ENCODE peak calls at places on chromosomes 12 and 14, in nine cellular contexts. One of them, this sample, is unnamed.
A peak's percentile ranks its signal among the peaks of the same experiment; 100 is the strongest.

GRCh38 chr12:91896725-91897515 is 248.7 kb downstream of the BTG1 start:
- DNase-seq in NCI-H510A treated with DMSO at 0.1 percent for 48 hours: no peak
- DNase-seq in activated CD4-positive, alpha-beta T cell treated with anti-CD3 and anti-CD28 coated beads, Interleukin-2, amount 50 U/mL, for 4 hours: no peak
- DNase-seq in glutamatergic neuron: no peak
- DNase-seq in left colon: no peak
- DNase-seq in K562: no peak
- DNase-seq in NCI-H1105 treated with DMSO at 0.1 percent for 48 hours: no peak
- DNase-seq in NCI-H1417: no peak
- DNase-seq in B cell: no peak
- DNase-seq in this sample: no peak

GRCh38 chr14:93379841-93380240 is 32.9 kb downstream of the COX8C start:
- DNase-seq in NCI-H510A treated with DMSO at 0.1 percent for 48 hours: no peak
- DNase-seq in activated CD4-positive, alpha-beta T cell treated with anti-CD3 and anti-CD28 coated beads, Interleukin-2, amount 50 U/mL, for 4 hours: no peak
- DNase-seq in glutamatergic neuron: no peak
- DNase-seq in left colon: no peak
- DNase-seq in K562: no peak
- DNase-seq in NCI-H1105 treated with DMSO at 0.1 percent for 48 hours: no peak
- DNase-seq in NCI-H1417: no peak
- DNase-seq in B cell: no peak
- DNase-seq in this sample: no peak

GRCh38 chr14:74333909-74334308 is 14.4 kb upstream of the VRTN start:
- DNase-seq in NCI-H510A treated with DMSO at 0.1 percent for 48 hours: no peak
- DNase-seq in activated CD4-positive, alpha-beta T cell treated with anti-CD3 and anti-CD28 coated beads, Interleukin-2, amount 50 U/mL, for 4 hours: no peak
- DNase-seq in glutamatergic neuron: no peak
- DNase-seq in left colon: no peak
- DNase-seq in K562: no peak
- DNase-seq in NCI-H1105 treated with DMSO at 0.1 percent for 48 hours: no peak
- DNase-seq in NCI-H1417: no peak
- DNase-seq in B cell: no peak
- DNase-seq in this sample: no peak

GRCh38 chr12:99767809-99768208 is 120.3 kb downstream of the GARIN6 start:
- DNase-seq in NCI-H510A treated with DMSO at 0.1 percent for 48 hours: peak; percentile 50
- DNase-seq in activated CD4-positive, alpha-beta T cell treated with anti-CD3 and anti-CD28 coated beads, Interleukin-2, amount 50 U/mL, for 4 hours: no peak
- DNase-seq in glutamatergic neuron: no peak
- DNase-seq in left colon: no peak
- DNase-seq in K562: no peak
- DNase-seq in NCI-H1105 treated with DMSO at 0.1 percent for 48 hours: peak; percentile 56
- DNase-seq in NCI-H1417: peak; percentile 41
- DNase-seq in B cell: no peak
- DNase-seq in this sample: no peak

GRCh38 chr12:67720383-67720856 is 71.9 kb downstream of the DYRK2 start:
- DNase-seq in NCI-H510A treated with DMSO at 0.1 percent for 48 hours: peak; percentile 67
- DNase-seq in activated CD4-positive, alpha-beta T cell treated with anti-CD3 and anti-CD28 coated beads, Interleukin-2, amount 50 U/mL, for 4 hours: no peak
- DNase-seq in glutamatergic neuron: no peak
- DNase-seq in left colon: no peak
- DNase-seq in K562: no peak
- DNase-seq in NCI-H1105 treated with DMSO at 0.1 percent for 48 hours: peak; percentile 3
- DNase-seq in NCI-H1417: peak; percentile 66
- DNase-seq in B cell: no peak
- DNase-seq in this sample: no peak

GRCh38 chr14:56534656-56535055 is 44.9 kb upstream of the TMEM260 start:
- DNase-seq in NCI-H510A treated with DMSO at 0.1 percent for 48 hours: no peak
- DNase-seq in activated CD4-positive, alpha-beta T cell treated with anti-CD3 and anti-CD28 coated beads, Interleukin-2, amount 50 U/mL, for 4 hours: no peak
- DNase-seq in glutamatergic neuron: no peak
- DNase-seq in left colon: no peak
- DNase-seq in K562: no peak
- DNase-seq in NCI-H1105 treated with DMSO at 0.1 percent for 48 hours: no peak
- DNase-seq in NCI-H1417: no peak
- DNase-seq in B cell: no peak
- DNase-seq in this sample: no peak

GRCh38 chr12:93990832-93991748 is 157.3 kb upstream of the PLXNC1 start:
- DNase-seq in NCI-H510A treated with DMSO at 0.1 percent for 48 hours: peak; percentile 29
- DNase-seq in activated CD4-positive, alpha-beta T cell treated with anti-CD3 and anti-CD28 coated beads, Interleukin-2, amount 50 U/mL, for 4 hours: no peak
- DNase-seq in glutamatergic neuron: peak; percentile 58
- DNase-seq in left colon: peak; percentile 7
- DNase-seq in K562: peak; percentile 44
- DNase-seq in NCI-H1105 treated with DMSO at 0.1 percent for 48 hours: no peak
- DNase-seq in NCI-H1417: no peak
- DNase-seq in B cell: no peak
- DNase-seq in this sample: no peak

GRCh38 chr12:550473-551260 is 90.9 kb downstream of the B4GALNT3 start:
- DNase-seq in NCI-H510A treated with DMSO at 0.1 percent for 48 hours: no peak
- DNase-seq in activated CD4-positive, alpha-beta T cell treated with anti-CD3 and anti-CD28 coated beads, Interleukin-2, amount 50 U/mL, for 4 hours: no peak
- DNase-seq in glutamatergic neuron: no peak
- DNase-seq in left colon: no peak
- DNase-seq in K562: no peak
- DNase-seq in NCI-H1105 treated with DMSO at 0.1 percent for 48 hours: no peak
- DNase-seq in NCI-H1417: no peak
- DNase-seq in B cell: no peak
- DNase-seq in this sample: no peak

GRCh38 chr14:50040401-50040775 is 76.0 kb downstream of the VCPKMT start:
- DNase-seq in NCI-H510A treated with DMSO at 0.1 percent for 48 hours: no peak
- DNase-seq in activated CD4-positive, alpha-beta T cell treated with anti-CD3 and anti-CD28 coated beads, Interleukin-2, amount 50 U/mL, for 4 hours: peak; percentile 25
- DNase-seq in glutamatergic neuron: no peak
- DNase-seq in left colon: peak; percentile 42
- DNase-seq in K562: no peak
- DNase-seq in NCI-H1105 treated with DMSO at 0.1 percent for 48 hours: no peak
- DNase-seq in NCI-H1417: no peak
- DNase-seq in B cell: peak; percentile 52
- DNase-seq in this sample: no peak

GRCh38 chr14:99186956-99187690 is 84.9 kb downstream of the BCL11B start:
- DNase-seq in NCI-H510A treated with DMSO at 0.1 percent for 48 hours: no peak
- DNase-seq in activated CD4-positive, alpha-beta T cell treated with anti-CD3 and anti-CD28 coated beads, Interleukin-2, amount 50 U/mL, for 4 hours: no peak
- DNase-seq in glutamatergic neuron: no peak
- DNase-seq in left colon: no peak
- DNase-seq in K562: no peak
- DNase-seq in NCI-H1105 treated with DMSO at 0.1 percent for 48 hours: no peak
- DNase-seq in NCI-H1417: no peak
- DNase-seq in B cell: no peak
- DNase-seq in this sample: no peak

GRCh38 chr12:131908716-131909595 is 14.5 kb downstream of the ULK1 start:
- DNase-seq in NCI-H510A treated with DMSO at 0.1 percent for 48 hours: no peak
- DNase-seq in activated CD4-positive, alpha-beta T cell treated with anti-CD3 and anti-CD28 coated beads, Interleukin-2, amount 50 U/mL, for 4 hours: no peak
- DNase-seq in glutamatergic neuron: no peak
- DNase-seq in left colon: no peak
- DNase-seq in K562: no peak
- DNase-seq in NCI-H1105 treated with DMSO at 0.1 percent for 48 hours: no peak
- DNase-seq in NCI-H1417: no peak
- DNase-seq in B cell: no peak
- DNase-seq in this sample: no peak

GRCh38 chr12:117130806-117131205 is 31.6 kb upstream of the TESC start:
- DNase-seq in NCI-H510A treated with DMSO at 0.1 percent for 48 hours: no peak
- DNase-seq in activated CD4-positive, alpha-beta T cell treated with anti-CD3 and anti-CD28 coated beads, Interleukin-2, amount 50 U/mL, for 4 hours: no peak
- DNase-seq in glutamatergic neuron: no peak
- DNase-seq in left colon: no peak
- DNase-seq in K562: no peak
- DNase-seq in NCI-H1105 treated with DMSO at 0.1 percent for 48 hours: no peak
- DNase-seq in NCI-H1417: peak; percentile 71
- DNase-seq in B cell: no peak
- DNase-seq in this sample: no peak

GRCh38 chr12:2732290-2732689 is 62.5 kb upstream of the FKBP4 start:
- DNase-seq in NCI-H510A treated with DMSO at 0.1 percent for 48 hours: no peak
- DNase-seq in activated CD4-positive, alpha-beta T cell treated with anti-CD3 and anti-CD28 coated beads, Interleukin-2, amount 50 U/mL, for 4 hours: no peak
- DNase-seq in glutamatergic neuron: no peak
- DNase-seq in left colon: no peak
- DNase-seq in K562: no peak
- DNase-seq in NCI-H1105 treated with DMSO at 0.1 percent for 48 hours: no peak
- DNase-seq in NCI-H1417: no peak
- DNase-seq in B cell: no peak
- DNase-seq in this sample: no peak

GRCh38 chr12:67107235-67107634 is 161.9 kb upstream of the CAND1 start:
- DNase-seq in NCI-H510A treated with DMSO at 0.1 percent for 48 hours: no peak
- DNase-seq in activated CD4-positive, alpha-beta T cell treated with anti-CD3 and anti-CD28 coated beads, Interleukin-2, amount 50 U/mL, for 4 hours: no peak
- DNase-seq in glutamatergic neuron: no peak
- DNase-seq in left colon: no peak
- DNase-seq in K562: no peak
- DNase-seq in NCI-H1105 treated with DMSO at 0.1 percent for 48 hours: no peak
- DNase-seq in NCI-H1417: no peak
- DNase-seq in B cell: no peak
- DNase-seq in this sample: no peak

GRCh38 chr14:68633131-68633991 is 159.5 kb downstream of the ZFP36L1 start:
- DNase-seq in NCI-H510A treated with DMSO at 0.1 percent for 48 hours: no peak
- DNase-seq in activated CD4-positive, alpha-beta T cell treated with anti-CD3 and anti-CD28 coated beads, Interleukin-2, amount 50 U/mL, for 4 hours: no peak
- DNase-seq in glutamatergic neuron: no peak
- DNase-seq in left colon: no peak
- DNase-seq in K562: no peak
- DNase-seq in NCI-H1105 treated with DMSO at 0.1 percent for 48 hours: no peak
- DNase-seq in NCI-H1417: no peak
- DNase-seq in B cell: peak; percentile 30
- DNase-seq in this sample: peak; percentile 92

GRCh38 chr12:51391047-51391837 is at the start of gene GALNT6:
- DNase-seq in NCI-H510A treated with DMSO at 0.1 percent for 48 hours: peak; percentile 61
- DNase-seq in activated CD4-positive, alpha-beta T cell treated with anti-CD3 and anti-CD28 coated beads, Interleukin-2, amount 50 U/mL, for 4 hours: peak; percentile 59
- DNase-seq in glutamatergic neuron: peak; percentile 29
- DNase-seq in left colon: peak; percentile 87
- DNase-seq in K562: peak; percentile 80
- DNase-seq in NCI-H1105 treated with DMSO at 0.1 percent for 48 hours: no peak
- DNase-seq in NCI-H1417: peak; percentile 27
- DNase-seq in B cell: peak; percentile 92
- DNase-seq in this sample: no peak

GRCh38 chr12:78241472-78241871 is 410.8 kb downstream of the NAV3 start:
- DNase-seq in NCI-H510A treated with DMSO at 0.1 percent for 48 hours: peak; percentile 90
- DNase-seq in activated CD4-positive, alpha-beta T cell treated with anti-CD3 and anti-CD28 coated beads, Interleukin-2, amount 50 U/mL, for 4 hours: no peak
- DNase-seq in glutamatergic neuron: no peak
- DNase-seq in left colon: no peak
- DNase-seq in K562: no peak
- DNase-seq in NCI-H1105 treated with DMSO at 0.1 percent for 48 hours: peak; percentile 97
- DNase-seq in NCI-H1417: peak; percentile 89
- DNase-seq in B cell: no peak
- DNase-seq in this sample: no peak

GRCh38 chr12:25557830-25558436 is 4.8 kb upstream of the LMNTD1 start:
- DNase-seq in NCI-H510A treated with DMSO at 0.1 percent for 48 hours: peak; percentile 17
- DNase-seq in activated CD4-positive, alpha-beta T cell treated with anti-CD3 and anti-CD28 coated beads, Interleukin-2, amount 50 U/mL, for 4 hours: no peak
- DNase-seq in glutamatergic neuron: no peak
- DNase-seq in left colon: peak; percentile 9
- DNase-seq in K562: peak; percentile 16
- DNase-seq in NCI-H1105 treated with DMSO at 0.1 percent for 48 hours: peak; percentile 62
- DNase-seq in NCI-H1417: peak; percentile 54
- DNase-seq in B cell: peak; percentile 25
- DNase-seq in this sample: no peak

GRCh38 chr14:105067140-105067968 is 2.1 kb upstream of the GPR132 start:
- DNase-seq in NCI-H510A treated with DMSO at 0.1 percent for 48 hours: no peak
- DNase-seq in activated CD4-positive, alpha-beta T cell treated with anti-CD3 and anti-CD28 coated beads, Interleukin-2, amount 50 U/mL, for 4 hours: peak; percentile 54
- DNase-seq in glutamatergic neuron: no peak
- DNase-seq in left colon: no peak
- DNase-seq in K562: no peak
- DNase-seq in NCI-H1105 treated with DMSO at 0.1 percent for 48 hours: no peak
- DNase-seq in NCI-H1417: no peak
- DNase-seq in B cell: peak; percentile 18
- DNase-seq in this sample: no peak

GRCh38 chr12:1803736-1804135 is 16.6 kb upstream of the LRTM2 start:
- DNase-seq in NCI-H510A treated with DMSO at 0.1 percent for 48 hours: no peak
- DNase-seq in activated CD4-positive, alpha-beta T cell treated with anti-CD3 and anti-CD28 coated beads, Interleukin-2, amount 50 U/mL, for 4 hours: no peak
- DNase-seq in glutamatergic neuron: no peak
- DNase-seq in left colon: no peak
- DNase-seq in K562: no peak
- DNase-seq in NCI-H1105 treated with DMSO at 0.1 percent for 48 hours: no peak
- DNase-seq in NCI-H1417: no peak
- DNase-seq in B cell: no peak
- DNase-seq in this sample: no peak

GRCh38 chr14:68468437-68469207 is 324.2 kb downstream of the ZFP36L1 start:
- DNase-seq in NCI-H510A treated with DMSO at 0.1 percent for 48 hours: no peak
- DNase-seq in activated CD4-positive, alpha-beta T cell treated with anti-CD3 and anti-CD28 coated beads, Interleukin-2, amount 50 U/mL, for 4 hours: no peak
- DNase-seq in glutamatergic neuron: no peak
- DNase-seq in left colon: no peak
- DNase-seq in K562: no peak
- DNase-seq in NCI-H1105 treated with DMSO at 0.1 percent for 48 hours: no peak
- DNase-seq in NCI-H1417: no peak
- DNase-seq in B cell: no peak
- DNase-seq in this sample: peak; percentile 82

GRCh38 chr12:130491421-130492357 is 154.0 kb downstream of the PIWIL1 start:
- DNase-seq in NCI-H510A treated with DMSO at 0.1 percent for 48 hours: no peak
- DNase-seq in activated CD4-positive, alpha-beta T cell treated with anti-CD3 and anti-CD28 coated beads, Interleukin-2, amount 50 U/mL, for 4 hours: no peak
- DNase-seq in glutamatergic neuron: no peak
- DNase-seq in left colon: no peak
- DNase-seq in K562: no peak
- DNase-seq in NCI-H1105 treated with DMSO at 0.1 percent for 48 hours: no peak
- DNase-seq in NCI-H1417: no peak
- DNase-seq in B cell: no peak
- DNase-seq in this sample: no peak

GRCh38 chr12:26906704-26907103 is 31.1 kb downstream of the INTS13 start:
- DNase-seq in NCI-H510A treated with DMSO at 0.1 percent for 48 hours: no peak
- DNase-seq in activated CD4-positive, alpha-beta T cell treated with anti-CD3 and anti-CD28 coated beads, Interleukin-2, amount 50 U/mL, for 4 hours: no peak
- DNase-seq in glutamatergic neuron: no peak
- DNase-seq in left colon: no peak
- DNase-seq in K562: no peak
- DNase-seq in NCI-H1105 treated with DMSO at 0.1 percent for 48 hours: peak; percentile 97
- DNase-seq in NCI-H1417: peak; percentile 3
- DNase-seq in B cell: no peak
- DNase-seq in this sample: no peak

GRCh38 chr14:57362356-57362755 is 28.0 kb upstream of the NAA30 start:
- DNase-seq in NCI-H510A treated with DMSO at 0.1 percent for 48 hours: no peak
- DNase-seq in activated CD4-positive, alpha-beta T cell treated with anti-CD3 and anti-CD28 coated beads, Interleukin-2, amount 50 U/mL, for 4 hours: no peak
- DNase-seq in glutamatergic neuron: no peak
- DNase-seq in left colon: no peak
- DNase-seq in K562: no peak
- DNase-seq in NCI-H1105 treated with DMSO at 0.1 percent for 48 hours: no peak
- DNase-seq in NCI-H1417: no peak
- DNase-seq in B cell: no peak
- DNase-seq in this sample: no peak

GRCh38 chr12:55795950-55796349 is 21.6 kb downstream of the SARNP start:
- DNase-seq in NCI-H510A treated with DMSO at 0.1 percent for 48 hours: no peak
- DNase-seq in activated CD4-positive, alpha-beta T cell treated with anti-CD3 and anti-CD28 coated beads, Interleukin-2, amount 50 U/mL, for 4 hours: no peak
- DNase-seq in glutamatergic neuron: no peak
- DNase-seq in left colon: no peak
- DNase-seq in K562: no peak
- DNase-seq in NCI-H1105 treated with DMSO at 0.1 percent for 48 hours: no peak
- DNase-seq in NCI-H1417: no peak
- DNase-seq in B cell: no peak
- DNase-seq in this sample: no peak

This sample was measured in esophagus muscularis mucosa.